ENCODE peak calls at places on chromosomes 5 and 9, in six cellular contexts. S is heart right ventricle, V is HCT116, J is GM10248, H is GM12864, E is colonic mucosa. C is an unnamed sample.

GRCh38 chr9:36151306-36152210 is 15.0 kb downstream of the GLIPR2 start:
- DNase-seq in S (peak), V (no peak), J (peak), H (peak), E (peak), C (peak)

GRCh38 chr9:128986671-128987070 is 39.2 kb downstream of the NUP188 start:
- DNase-seq in S (no peak), V (no peak), J (no peak), H (no peak), E (no peak), C (no peak)

GRCh38 chr9:29647451-29647850 is 2074.2 kb upstream of the C9orf72 start:
- DNase-seq in S (no peak), V (no peak), J (no peak), H (no peak), E (no peak), C (no peak)

GRCh38 chr9:91813261-91813795 is 136.7 kb downstream of the ROR2 start:
- DNase-seq in S (no peak), V (no peak), J (no peak), H (no peak), E (no peak), C (no peak)

GRCh38 chr5:143606043-143606752 is 202.7 kb upstream of the NR3C1 start:
- DNase-seq in S (no peak), V (no peak), J (peak), H (peak), E (no peak), C (peak)

GRCh38 chr5:22496666-22497065 is 356.5 kb downstream of the CDH12 start:
- DNase-seq in S (no peak), V (no peak), J (no peak), H (no peak), E (no peak), C (no peak)

GRCh38 chr5:72860499-72860898 is 44.0 kb downstream of the TNPO1 start:
- DNase-seq in S (no peak), V (no peak), J (no peak), H (no peak), E (no peak), C (no peak)

GRCh38 chr5:96809898-96810297 is 2.2 kb upstream of the ERAP1 start:
- DNase-seq in S (peak), V (no peak), J (no peak), H (no peak), E (no peak), C (no peak)

GRCh38 chr5:10563132-10563939 is 534 bp upstream of the ANKRD33B start:
- DNase-seq in S (peak), V (no peak), J (peak), H (no peak), E (peak), C (peak)

GRCh38 chr5:60437308-60437707 is 262.7 kb downstream of the DEPDC1B start:
- DNase-seq in S (no peak), V (no peak), J (no peak), H (no peak), E (no peak), C (no peak)

GRCh38 chr9:136141716-136142415 is 23.2 kb upstream of the TMEM250 start:
- DNase-seq in S (no peak), V (no peak), J (no peak), H (no peak), E (no peak), C (no peak)

GRCh38 chr5:60945760-60946253 is 802 bp downstream of the NDUFAF2 start:
- DNase-seq in S (no peak), V (no peak), J (no peak), H (peak), E (peak), C (peak)

GRCh38 chr5:124343451-124343867 is 403.0 kb downstream of the ZNF608 start:
- DNase-seq in S (no peak), V (no peak), J (no peak), H (no peak), E (no peak), C (no peak)

GRCh38 chr5:167261309-167262100 is 1029.9 kb upstream of the WWC1 start:
- DNase-seq in S (no peak), V (no peak), J (no peak), H (no peak), E (no peak), C (peak)

GRCh38 chr5:138445547-138446271 is 6.9 kb downstream of the REEP2 start:
- DNase-seq in S (no peak), V (no peak), J (no peak), H (no peak), E (no peak), C (no peak)

DNA sequence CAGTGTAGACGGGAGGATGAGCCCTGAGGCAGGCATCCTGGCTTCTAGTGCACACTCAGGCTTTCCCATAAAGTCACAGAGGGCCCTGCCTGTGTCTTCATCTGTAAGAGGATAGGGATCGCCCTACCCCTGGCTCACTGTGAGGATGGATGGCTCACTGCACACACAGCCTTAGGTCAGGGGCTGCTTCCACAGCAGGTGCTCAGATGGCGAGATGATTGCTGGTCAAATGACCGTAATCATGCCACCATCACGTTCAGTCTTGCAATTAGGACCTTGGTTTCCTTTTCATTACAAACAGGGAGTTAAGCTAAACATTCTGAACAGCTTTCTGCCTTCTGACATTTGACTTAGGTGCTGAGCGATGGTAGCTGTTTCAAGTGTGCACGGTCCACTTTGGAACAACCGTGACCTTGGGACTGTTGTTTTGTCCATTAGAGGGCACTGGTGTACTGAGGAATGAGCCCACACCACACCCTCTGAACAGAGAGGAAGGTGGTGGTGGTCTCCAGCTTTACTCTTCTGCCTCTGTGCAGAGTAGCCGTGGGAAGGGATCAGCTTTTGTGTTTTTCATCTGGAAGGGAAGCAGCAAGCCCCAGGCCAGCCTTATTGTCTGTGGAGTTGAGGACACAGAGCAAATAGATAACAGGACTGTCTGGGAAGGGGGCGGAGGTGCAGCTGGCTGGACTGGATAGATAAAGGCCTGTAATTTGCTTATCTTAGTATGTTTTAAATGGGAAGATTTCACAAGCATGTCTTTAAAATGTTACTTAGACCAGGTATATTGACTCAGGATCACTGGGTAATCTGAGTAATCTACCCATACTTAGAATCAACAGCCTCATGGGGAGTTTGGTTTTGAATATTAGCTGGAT is 183.1 kb downstream of the TRIO start:
- DNase-seq in S (no peak), V (no peak), J (no peak), H (no peak), E (no peak), C (no peak)
- TF ChIP-seq CTCF in S (peak), V (peak), J (peak), H (no peak), E (peak), C (no peak)

DNA sequence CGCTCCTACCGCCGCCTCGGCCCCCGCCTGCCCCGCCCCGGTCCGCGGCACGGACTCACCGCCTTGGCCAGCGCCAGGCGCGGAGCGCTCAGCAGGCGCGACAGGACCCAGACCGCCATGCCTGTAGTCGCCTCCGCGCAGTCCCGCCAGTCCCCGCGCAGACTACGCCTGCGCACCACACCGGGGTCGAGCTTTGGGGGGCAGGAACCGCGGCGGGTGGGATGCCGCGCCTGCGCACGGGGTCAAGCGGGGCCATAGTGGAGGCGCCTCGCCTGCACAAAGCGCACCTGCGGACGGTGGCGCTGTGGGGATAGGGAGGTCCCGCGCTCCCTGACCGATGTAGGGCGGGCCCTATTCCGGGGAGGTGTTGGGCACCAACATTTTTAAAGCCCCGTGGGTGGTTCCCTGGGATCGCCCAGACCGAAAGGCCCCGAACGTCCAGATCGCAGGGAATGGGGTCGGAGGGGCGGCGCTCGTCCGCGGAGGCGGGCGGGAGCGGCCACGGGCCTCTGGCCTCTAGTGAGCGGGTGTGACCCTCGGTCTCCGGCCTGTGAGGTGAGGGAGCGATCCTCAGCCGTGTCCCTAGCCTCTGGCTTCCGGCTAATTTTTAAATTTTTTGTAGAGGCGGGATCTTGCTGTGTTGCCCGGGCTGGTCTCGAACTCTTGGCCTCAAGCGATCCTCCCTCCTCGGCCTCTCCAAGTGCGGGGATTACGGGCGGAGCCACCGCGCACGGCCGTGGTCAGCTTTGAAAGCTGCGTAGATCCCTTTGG is 70.8 kb upstream of the LPCAT1 start:
- DNase-seq in S (peak), V (peak), J (peak), H (peak), E (peak), C (peak)
- TF ChIP-seq CTCF in S (peak), V (peak), J (peak), H (peak), E (peak), C (peak)

DNA sequence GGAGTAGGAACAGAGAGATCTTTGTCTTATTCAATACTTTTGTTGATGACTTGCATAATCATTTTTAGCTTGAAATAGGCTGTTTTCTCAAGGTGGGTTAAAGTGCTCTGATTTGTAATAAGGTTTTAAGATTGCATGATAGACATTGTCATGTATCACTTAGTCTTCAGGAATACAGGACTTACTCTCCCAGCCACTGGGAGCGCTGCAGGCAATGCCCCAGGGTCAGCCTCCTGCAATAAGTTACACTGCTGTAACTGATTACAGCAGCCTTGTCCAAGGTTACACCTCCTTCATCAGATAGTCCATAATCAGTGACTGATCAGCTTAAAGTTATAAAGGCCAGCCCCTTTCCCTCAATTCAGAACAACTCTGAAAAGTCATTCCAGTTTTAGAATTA is 218.6 kb downstream of the ESM1 start:
- DNase-seq in S (no peak), V (no peak), J (no peak), H (no peak), E (no peak), C (no peak)
- TF ChIP-seq CTCF in S (no peak), V (peak), J (no peak), H (peak), E (no peak), C (no peak)

GRCh38 chr9:114047717-114048116 is 30.4 kb downstream of the AMBP start:
- DNase-seq in S (no peak), V (peak), J (no peak), H (no peak), E (peak), C (no peak)
- TF ChIP-seq CTCF in S (no peak), V (peak), J (no peak), H (peak), E (peak), C (peak)

DNA sequence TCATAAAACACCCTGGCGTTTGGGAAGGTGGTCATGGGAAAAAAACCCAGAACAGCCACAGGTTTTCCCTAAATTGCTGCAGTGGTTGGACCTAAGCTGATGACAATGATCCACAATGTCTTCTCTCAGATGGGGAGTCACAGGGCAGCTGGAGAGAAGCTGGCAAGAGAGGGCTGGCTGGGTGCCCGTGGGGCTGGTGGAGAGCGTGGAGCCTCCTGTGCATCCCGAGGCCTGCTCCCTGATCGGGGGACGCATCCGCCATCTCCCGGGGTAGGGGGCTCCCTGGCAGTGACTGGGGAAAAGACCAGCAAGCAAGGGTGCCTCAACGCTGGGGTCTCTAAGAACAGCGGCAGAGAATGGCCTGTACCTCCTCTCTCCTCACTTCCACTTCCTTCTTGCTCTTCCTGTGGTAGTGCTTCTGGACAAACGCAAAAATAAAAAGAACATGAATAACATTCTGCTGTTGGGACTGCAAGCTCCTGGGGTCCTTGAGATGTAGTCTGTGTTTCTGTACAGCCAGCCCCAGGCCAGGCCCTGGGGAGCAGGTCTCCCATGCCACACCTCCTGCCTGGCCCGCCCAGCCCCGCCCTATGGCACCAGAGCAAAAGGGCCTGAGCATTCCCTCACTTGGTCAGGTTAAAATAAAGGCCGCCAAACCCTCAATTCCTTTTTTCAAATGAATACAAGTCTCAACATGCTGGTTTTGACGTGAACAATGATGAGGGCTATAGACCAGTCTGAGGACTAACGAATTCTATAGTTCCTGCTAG is 7.0 kb upstream of the MRNIP start:
- DNase-seq in S (no peak), V (no peak), J (no peak), H (no peak), E (no peak), C (no peak)
- TF ChIP-seq CTCF in S (no peak), V (no peak), J (no peak), H (no peak), E (no peak), C (no peak)

DNA sequence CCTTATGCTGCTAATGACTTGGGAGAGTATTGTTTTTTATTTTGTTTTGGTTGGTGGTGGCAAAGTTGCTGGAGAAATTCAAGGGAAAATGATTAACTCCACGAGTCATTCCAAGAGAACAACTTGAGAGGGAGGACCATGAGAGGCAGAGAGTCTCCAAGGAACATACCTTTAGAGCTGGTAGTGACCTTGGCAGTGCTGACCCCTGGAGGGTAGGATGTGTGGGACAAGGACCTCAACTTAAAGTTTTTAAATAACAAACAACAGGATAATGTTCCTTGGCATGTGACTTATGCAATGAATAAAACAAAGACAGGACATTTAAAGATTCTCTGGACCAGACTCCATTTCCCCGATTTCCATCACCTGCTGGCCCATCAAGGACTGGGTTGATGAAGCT is 139.7 kb downstream of the LRRC70 start:
- DNase-seq in S (no peak), V (no peak), J (no peak), H (no peak), E (no peak), C (no peak)
- TF ChIP-seq CTCF in S (no peak), V (no peak), J (no peak), H (no peak), E (no peak), C (no peak)

GRCh38 chr9:22216730-22217160 is 207.6 kb upstream of the CDKN2B start:
- DNase-seq in S (no peak), V (peak), J (no peak), H (no peak), E (no peak), C (no peak)
- TF ChIP-seq CTCF in S (no peak), V (no peak), J (no peak), H (no peak), E (no peak), C (no peak)

DNA sequence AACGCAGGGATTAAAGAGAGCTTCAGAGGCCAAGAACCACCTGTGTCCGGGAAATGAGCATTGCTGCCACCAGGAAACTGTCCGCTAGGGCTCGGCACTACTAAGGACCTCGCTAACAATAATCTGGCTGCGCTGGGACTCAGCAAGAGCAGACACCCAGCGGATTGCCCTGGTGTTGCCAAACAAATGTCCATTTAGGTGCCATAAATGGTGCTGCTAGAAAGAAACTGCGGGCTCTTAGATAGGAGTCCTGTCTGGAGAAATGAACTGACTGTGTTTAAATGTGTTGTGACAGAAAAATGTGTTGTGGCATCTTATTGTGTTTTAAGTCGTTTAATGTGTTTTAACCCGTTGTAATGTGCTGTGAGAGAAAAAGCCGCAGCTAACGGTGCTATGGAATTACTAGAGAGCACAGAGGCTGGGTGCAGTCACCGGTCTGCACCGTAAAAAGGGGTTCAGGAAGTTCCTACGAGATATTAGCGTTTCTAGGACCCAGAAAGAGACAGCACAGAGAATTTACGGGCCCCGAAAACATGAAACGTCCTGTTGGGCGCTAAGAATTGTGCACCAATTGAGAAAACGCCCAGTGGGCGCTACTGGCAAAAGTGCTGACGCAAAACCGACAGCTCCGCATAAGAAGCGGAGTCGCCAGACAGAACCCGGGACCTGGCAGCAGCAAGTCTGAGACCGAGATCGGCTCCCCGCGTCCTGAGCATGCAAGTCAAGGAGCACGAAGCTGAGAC is 90.6 kb downstream of the ANXA2R start:
- DNase-seq in S (peak), V (no peak), J (peak), H (peak), E (peak), C (peak)
- TF ChIP-seq CTCF in S (peak), V (no peak), J (no peak), H (peak), E (peak), C (peak)